ENCODE peak calls at places on chromosomes 13 and 19, in four cellular contexts. T, X, Q and F are unnamed samples.

GRCh38 chr13:98405107-98405571 is 171.8 kb downstream of the STK24 start:
- DNase-seq in T (no peak), X (no peak), Q (no peak), F (peak; percentile 42)

GRCh38 chr13:112185466-112185865 is 118.5 kb downstream of the SOX1 start:
- DNase-seq in T (no peak), X (no peak), Q (no peak), F (no peak)

GRCh38 chr19:5534787-5535586 is 32.8 kb downstream of the TINCR start:
- DNase-seq in T (no peak), X (no peak), Q (no peak), F (peak; percentile 74)

GRCh38 chr13:58953638-58954037 is 1210.1 kb downstream of the DIAPH3 start:
- DNase-seq in T (no peak), X (no peak), Q (no peak), F (no peak)

GRCh38 chr13:105960326-105960725 is 575.1 kb downstream of the EFNB2 start:
- DNase-seq in T (no peak), X (no peak), Q (no peak), F (no peak)

GRCh38 chr19:2277138-2277537 is 4.8 kb downstream of the PEAK3 start:
- DNase-seq in T (no peak), X (no peak), Q (no peak), F (no peak)

GRCh38 chr19:45040059-45040767 is 1.4 kb downstream of the CLASRP start:
- DNase-seq in T (no peak), X (no peak), Q (no peak), F (no peak)

GRCh38 chr13:71867101-71867814 is at the start of gene DACH1:
- DNase-seq in T (peak; percentile 98), X (no peak), Q (peak; percentile 19), F (peak; percentile 29)

GRCh38 chr13:32116210-32116609 is 84.6 kb downstream of the FRY start:
- DNase-seq in T (no peak), X (no peak), Q (no peak), F (no peak)

GRCh38 chr13:50678464-50679162 is 164.9 kb downstream of the DLEU7 start:
- DNase-seq in T (peak; percentile 60), X (no peak), Q (no peak), F (no peak)

GRCh38 chr19:374183-374885 is 29.7 kb upstream of the MIER2 start:
- DNase-seq in T (no peak), X (no peak), Q (peak; percentile 7), F (no peak)

GRCh38 chr13:107864543-107865460 is 350.5 kb downstream of the LIG4 start:
- DNase-seq in T (peak; percentile 87), X (no peak), Q (peak; percentile 37), F (peak; percentile 35)

GRCh38 chr13:111347438-111347837 is 27.0 kb downstream of the TEX29 start:
- DNase-seq in T (no peak), X (no peak), Q (no peak), F (no peak)

GRCh38 chr13:75935805-75936204 is 299.7 kb downstream of the LMO7 start:
- DNase-seq in T (no peak), X (no peak), Q (no peak), F (no peak)

GRCh38 chr13:45696610-45697226 is 5.4 kb upstream of the CBY2 start:
- DNase-seq in T (no peak), X (no peak), Q (no peak), F (no peak)

GRCh38 chr13:74770361-74770760 is 636.2 kb upstream of the KLF12 start:
- DNase-seq in T (peak; percentile 89), X (no peak), Q (no peak), F (no peak)

GRCh38 chr13:44867825-44868224 is 121.4 kb downstream of the NUFIP1 start:
- DNase-seq in T (no peak), X (no peak), Q (no peak), F (no peak)

GRCh38 chr19:39407644-39408391 is 1.2 kb downstream of the ZFP36 start:
- DNase-seq in T (peak; percentile 57), X (peak; percentile 60), Q (no peak), F (no peak)

GRCh38 chr19:46374526-46375475 is 27.9 kb downstream of the PPP5C start:
- DNase-seq in T (no peak), X (no peak), Q (no peak), F (no peak)

GRCh38 chr19:13670846-13671245 is 93.5 kb upstream of the MRI1 start:
- DNase-seq in T (no peak), X (no peak), Q (no peak), F (no peak)

GRCh38 chr13:103056008-103056407 is 10.2 kb downstream of the SLC10A2 start:
- DNase-seq in T (no peak), X (no peak), Q (no peak), F (no peak)

GRCh38 chr13:108859202-108860012 is 230.0 kb downstream of the MYO16 start:
- DNase-seq in T (peak; percentile 89), X (no peak), Q (no peak), F (no peak)

GRCh38 chr19:10552596-10553053 is 8.9 kb downstream of the ATG4D start:
- DNase-seq in T (peak; percentile 30), X (no peak), Q (no peak), F (peak; percentile 50)

GRCh38 chr19:51469629-51470028 is 8.7 kb upstream of the CEACAM18 start:
- DNase-seq in T (no peak), X (no peak), Q (no peak), F (no peak)

GRCh38 chr13:75481176-75482069 is 546 bp downstream of the TBC1D4 start:
- DNase-seq in T (peak; percentile 53), X (peak; percentile 34), Q (peak; percentile 30), F (peak; percentile 54)

GRCh38 chr19:53906211-53907192 is 2.6 kb upstream of the CACNG7 start:
- DNase-seq in T (no peak), X (peak; percentile 57), Q (peak; percentile 43), F (peak; percentile 89)

GRCh38 chr13:33207616-33207964 is 78.0 kb downstream of the STARD13 start:
- DNase-seq in T (peak; percentile 93), X (no peak), Q (no peak), F (no peak)

GRCh38 chr19:18317998-18318800 is 4.7 kb downstream of the LSM4 start:
- DNase-seq in T (no peak), X (no peak), Q (no peak), F (no peak)

GRCh38 chr19:46368116-46368515 is 21.2 kb downstream of the PPP5C start:
- DNase-seq in T (no peak), X (no peak), Q (no peak), F (no peak)

GRCh38 chr19:46955114-46955812 is 64.4 kb upstream of the NPAS1 start:
- DNase-seq in T (peak; percentile 63), X (no peak), Q (no peak), F (no peak)

GRCh38 chr13:51758691-51759090 is 45.3 kb downstream of the DHRS12 start:
- DNase-seq in T (peak; percentile 71), X (no peak), Q (no peak), F (no peak)

GRCh38 chr13:91024157-91024792 is 323.2 kb upstream of the MIR17HG start:
- DNase-seq in T (no peak), X (no peak), Q (no peak), F (no peak)

GRCh38 chr19:2362039-2362969 is 2.2 kb downstream of the TMPRSS9 start:
- DNase-seq in T (no peak), X (no peak), Q (no peak), F (no peak)

GRCh38 chr19:43700368-43701015 is 15.4 kb upstream of the IRGC start:
- DNase-seq in T (peak; percentile 14), X (peak; percentile 21), Q (no peak), F (no peak)

GRCh38 chr13:30846311-30846710 is 59.8 kb upstream of the MEDAG start:
- DNase-seq in T (peak; percentile 88), X (no peak), Q (no peak), F (no peak)

GRCh38 chr13:27199691-27200090 is 28.1 kb upstream of the USP12 start:
- DNase-seq in T (no peak), X (no peak), Q (no peak), F (no peak)

GRCh38 chr13:72920097-72920496 is 138.2 kb downstream of the PIBF1 start:
- DNase-seq in T (no peak), X (no peak), Q (no peak), F (no peak)